ENCODE peak calls at places on chromosomes 4 and X, in four cellular contexts. L, T, C and B are unnamed samples.

GRCh38 chrX:53074987-53075386 is 7.2 kb upstream of the TSPYL2 start:
- DNase-seq in L (no peak), T (no peak), C (no peak), B (no peak)

GRCh38 chrX:152861116-152861515 is 30.3 kb downstream of the NSDHL start:
- DNase-seq in L (no peak), T (no peak), C (no peak), B (no peak)

GRCh38 chrX:69185886-69186285 is 20.6 kb upstream of the PJA1 start:
- DNase-seq in L (no peak), T (no peak), C (no peak), B (no peak)

GRCh38 chrX:74449937-74450330 is 28.6 kb downstream of the SLC16A2 start:
- DNase-seq in L (no peak), T (no peak), C (no peak), B (no peak)

GRCh38 chrX:17432158-17432557 is 57.2 kb downstream of the NHS start:
- DNase-seq in L (no peak), T (no peak), C (no peak), B (no peak)

GRCh38 chrX:42944381-42944998 is 166.5 kb upstream of the PPP1R2C start:
- DNase-seq in L (peak), T (no peak), C (no peak), B (no peak)

GRCh38 chrX:68433981-68434299 is 645 bp upstream of the OPHN1 start:
- DNase-seq in L (no peak), T (peak), C (no peak), B (no peak)

GRCh38 chr4:168886361-168886760 is 123.7 kb downstream of the CBR4 start:
- DNase-seq in L (no peak), T (no peak), C (no peak), B (no peak)

GRCh38 chr4:107876096-107876495 is 51.4 kb downstream of the SGMS2 start:
- DNase-seq in L (no peak), T (no peak), C (no peak), B (no peak)

GRCh38 chr4:163598489-163598888 is 104.0 kb downstream of the TMA16 start:
- DNase-seq in L (no peak), T (no peak), C (no peak), B (no peak)